ENCODE peak calls at places on chromosomes 2 and 18, in five cellular contexts. One of them, this sample, is unnamed.
A peak's percentile ranks its signal among the peaks of the same experiment; 100 is the strongest.

GRCh38 chr18:76448262-76449109 is 46.6 kb downstream of the ZNF516 start:
- DNase-seq in Peyer's patch: no peak
- DNase-seq in CD8-positive, alpha-beta T cell: peak; percentile 8
- DNase-seq in tibial nerve: no peak
- DNase-seq in right lobe of liver: no peak
- DNase-seq in this sample: no peak

GRCh38 chr2:143420313-143420712 is 291.1 kb downstream of the ARHGAP15 start:
- DNase-seq in tibial nerve: no peak
- DNase-seq in Peyer's patch: no peak
- DNase-seq in CD8-positive, alpha-beta T cell: no peak
- DNase-seq in right lobe of liver: no peak
- DNase-seq in this sample: no peak

GRCh38 chr2:240389302-240389805 is 46.1 kb upstream of the GPC1 start:
- DNase-seq in CD8-positive, alpha-beta T cell: no peak
- DNase-seq in tibial nerve: no peak
- DNase-seq in Peyer's patch: no peak
- DNase-seq in right lobe of liver: peak; percentile 37
- DNase-seq in this sample: no peak

GRCh38 chr2:233418761-233419625 is 64.7 kb downstream of the DGKD start:
- DNase-seq in right lobe of liver: no peak
- DNase-seq in Peyer's patch: peak; percentile 80
- DNase-seq in CD8-positive, alpha-beta T cell: peak; percentile 65
- DNase-seq in tibial nerve: no peak
- DNase-seq in this sample: peak; percentile 37

GRCh38 chr2:72562451-72563153 is 263.2 kb downstream of the EXOC6B start:
- DNase-seq in right lobe of liver: no peak
- DNase-seq in CD8-positive, alpha-beta T cell: no peak
- DNase-seq in Peyer's patch: no peak
- DNase-seq in tibial nerve: no peak
- DNase-seq in this sample: no peak

GRCh38 chr2:206045251-206045650 is 40.7 kb downstream of the INO80D start:
- DNase-seq in right lobe of liver: no peak
- DNase-seq in CD8-positive, alpha-beta T cell: no peak
- DNase-seq in Peyer's patch: no peak
- DNase-seq in tibial nerve: no peak
- DNase-seq in this sample: no peak

GRCh38 chr2:217978536-217979150 is 24.2 kb downstream of the TNS1 start:
- DNase-seq in right lobe of liver: no peak
- DNase-seq in tibial nerve: no peak
- DNase-seq in CD8-positive, alpha-beta T cell: no peak
- DNase-seq in Peyer's patch: no peak
- DNase-seq in this sample: no peak

GRCh38 chr2:152861349-152861942 is 143.0 kb downstream of the ARL6IP6 start:
- DNase-seq in Peyer's patch: no peak
- DNase-seq in right lobe of liver: no peak
- DNase-seq in tibial nerve: no peak
- DNase-seq in CD8-positive, alpha-beta T cell: no peak
- DNase-seq in this sample: no peak

GRCh38 chr18:3892141-3892540 is 442.2 kb downstream of the TGIF1 start:
- DNase-seq in right lobe of liver: no peak
- DNase-seq in tibial nerve: no peak
- DNase-seq in CD8-positive, alpha-beta T cell: no peak
- DNase-seq in Peyer's patch: no peak
- DNase-seq in this sample: no peak

GRCh38 chr2:240349133-240350005 is 86.1 kb upstream of the GPC1 start:
- DNase-seq in Peyer's patch: no peak
- DNase-seq in tibial nerve: no peak
- DNase-seq in right lobe of liver: no peak
- DNase-seq in CD8-positive, alpha-beta T cell: no peak
- DNase-seq in this sample: no peak

GRCh38 chr2:209495855-209496585 is 72.2 kb downstream of the MAP2 start:
- DNase-seq in tibial nerve: no peak
- DNase-seq in CD8-positive, alpha-beta T cell: no peak
- DNase-seq in right lobe of liver: no peak
- DNase-seq in Peyer's patch: no peak
- DNase-seq in this sample: no peak

GRCh38 chr2:138369856-138370255 is 131.7 kb upstream of the SPOPL start:
- DNase-seq in right lobe of liver: no peak
- DNase-seq in Peyer's patch: no peak
- DNase-seq in CD8-positive, alpha-beta T cell: no peak
- DNase-seq in tibial nerve: no peak
- DNase-seq in this sample: no peak

GRCh38 chr18:499351-500229 is 911 bp downstream of the COLEC12 start:
- DNase-seq in right lobe of liver: no peak
- DNase-seq in CD8-positive, alpha-beta T cell: no peak
- DNase-seq in Peyer's patch: no peak
- DNase-seq in tibial nerve: no peak
- DNase-seq in this sample: no peak

GRCh38 chr2:47225061-47225783 is 70.1 kb upstream of the STPG4 start:
- DNase-seq in Peyer's patch: peak; percentile 30
- DNase-seq in right lobe of liver: peak; percentile 91
- DNase-seq in tibial nerve: peak; percentile 21
- DNase-seq in CD8-positive, alpha-beta T cell: no peak
- DNase-seq in this sample: no peak

GRCh38 chr2:4020153-4020552 is 316.8 kb downstream of the DCDC2C start:
- DNase-seq in Peyer's patch: no peak
- DNase-seq in tibial nerve: no peak
- DNase-seq in right lobe of liver: no peak
- DNase-seq in CD8-positive, alpha-beta T cell: no peak
- DNase-seq in this sample: no peak

GRCh38 chr2:237863102-237863511 is 3.7 kb downstream of the RAMP1 start:
- DNase-seq in tibial nerve: no peak
- DNase-seq in CD8-positive, alpha-beta T cell: no peak
- DNase-seq in right lobe of liver: no peak
- DNase-seq in Peyer's patch: no peak
- DNase-seq in this sample: no peak

GRCh38 chr2:237864030-237864931 is 4.9 kb downstream of the RAMP1 start:
- DNase-seq in Peyer's patch: no peak
- DNase-seq in tibial nerve: no peak
- DNase-seq in CD8-positive, alpha-beta T cell: no peak
- DNase-seq in right lobe of liver: no peak
- DNase-seq in this sample: no peak

GRCh38 chr2:237861875-237862527 is 2.6 kb downstream of the RAMP1 start:
- DNase-seq in right lobe of liver: no peak
- DNase-seq in tibial nerve: no peak
- DNase-seq in CD8-positive, alpha-beta T cell: no peak
- DNase-seq in Peyer's patch: no peak
- DNase-seq in this sample: no peak

GRCh38 chr2:237863659-237864029 is 4.2 kb downstream of the RAMP1 start:
- DNase-seq in Peyer's patch: no peak
- DNase-seq in CD8-positive, alpha-beta T cell: no peak
- DNase-seq in tibial nerve: no peak
- DNase-seq in right lobe of liver: no peak
- DNase-seq in this sample: no peak

GRCh38 chr2:237862528-237862895 is 3.1 kb downstream of the RAMP1 start:
- DNase-seq in tibial nerve: no peak
- DNase-seq in Peyer's patch: no peak
- DNase-seq in right lobe of liver: no peak
- DNase-seq in CD8-positive, alpha-beta T cell: no peak
- DNase-seq in this sample: no peak
- H3K27ac ChIP-seq in tibial nerve: no peak overlapping the region
- H3K27ac ChIP-seq in Peyer's patch: no peak overlapping the region
- H3K27ac ChIP-seq in right lobe of liver: no peak overlapping the region
- H3K27ac ChIP-seq in CD8-positive, alpha-beta T cell: no peak overlapping the region
- H3K27ac ChIP-seq in this sample: no peak overlapping the region

DNA sequence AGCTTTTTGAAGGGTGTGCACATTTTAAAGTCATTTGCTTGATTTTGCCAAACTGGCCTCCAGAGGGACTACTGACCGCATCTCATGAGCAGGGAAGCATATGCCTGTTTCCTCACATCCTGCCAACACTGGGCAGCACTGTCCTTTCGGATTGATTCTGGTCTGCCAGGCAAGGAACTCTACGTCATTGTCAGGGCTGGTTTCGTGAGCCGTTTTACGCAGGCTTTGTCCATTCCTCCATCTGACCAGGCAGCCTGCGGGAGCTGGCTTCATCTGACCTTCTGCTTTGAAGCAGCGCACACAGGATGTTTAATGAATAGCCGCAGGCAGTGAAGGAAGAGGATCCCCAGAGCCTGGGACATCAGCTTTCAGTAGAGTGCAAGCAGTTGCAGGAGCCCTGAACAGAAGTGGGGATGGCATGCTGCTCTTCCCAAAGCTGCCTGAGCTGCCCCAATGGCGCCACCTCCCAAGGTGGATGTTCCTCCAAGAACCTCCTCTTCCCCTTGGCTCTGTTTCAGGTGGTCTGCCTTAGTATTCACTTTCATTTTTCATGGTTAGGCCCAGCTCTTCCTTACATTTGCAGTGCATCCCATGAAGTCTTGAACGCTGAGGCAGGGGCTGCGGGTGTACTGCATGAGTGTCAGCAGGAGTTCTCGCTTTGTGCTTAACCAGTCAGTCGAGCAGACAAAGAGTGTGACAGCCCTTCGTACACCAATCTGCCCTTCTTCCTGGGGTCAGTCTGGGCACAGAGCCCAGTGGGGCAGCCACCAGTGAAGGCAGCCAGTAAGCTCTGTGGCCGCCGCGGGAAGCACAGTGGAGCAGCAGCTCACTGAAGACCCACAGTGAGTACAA is 46.5 kb upstream of the SEMA4C start:
- DNase-seq in CD8-positive, alpha-beta T cell: no peak
- DNase-seq in Peyer's patch: no peak
- DNase-seq in tibial nerve: no peak
- DNase-seq in right lobe of liver: no peak
- DNase-seq in this sample: no peak
- TF ChIP-seq CTCF in CD8-positive, alpha-beta T cell: no peak
- TF ChIP-seq CTCF in Peyer's patch: no peak
- TF ChIP-seq CTCF in tibial nerve: no peak
- TF ChIP-seq CTCF in right lobe of liver: no peak
- TF ChIP-seq CTCF in this sample: no peak

DNA sequence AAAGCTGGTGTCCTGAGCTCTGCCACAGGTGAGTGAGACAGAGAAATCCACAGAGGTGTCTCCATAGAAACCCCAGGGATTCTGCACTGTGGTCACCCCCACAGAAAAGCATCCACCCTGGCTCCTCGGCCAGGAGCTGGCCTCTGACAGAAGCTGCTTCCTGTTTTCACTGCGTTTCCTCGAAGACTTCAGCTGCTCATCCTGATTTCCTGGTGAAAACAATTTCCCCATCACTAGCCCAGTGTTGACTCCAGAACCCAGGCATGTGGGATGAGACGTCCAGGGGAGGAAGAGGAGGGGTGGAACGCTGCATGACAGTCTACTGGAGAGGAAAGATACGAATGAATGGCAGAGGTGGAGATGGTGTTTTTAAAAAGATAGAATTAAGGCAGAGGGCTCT is 60.3 kb upstream of the GPR45 start:
- DNase-seq in CD8-positive, alpha-beta T cell: no peak
- DNase-seq in right lobe of liver: no peak
- DNase-seq in tibial nerve: no peak
- DNase-seq in Peyer's patch: no peak
- DNase-seq in this sample: no peak
- H3K27me3 ChIP-seq in CD8-positive, alpha-beta T cell: no peaks in the 10 kb centered on the region
- H3K27me3 ChIP-seq in right lobe of liver: no peaks in the 10 kb centered on the region
- H3K27me3 ChIP-seq in tibial nerve: no peaks in the 10 kb centered on the region
- H3K27me3 ChIP-seq in Peyer's patch: no peaks in the 10 kb centered on the region
- H3K27me3 ChIP-seq in this sample: peaks cover 5% of the 10 kb centered on the region

GRCh38 chr2:202149155-202149762 is 76.2 kb downstream of the KIAA2012 start:
- DNase-seq in right lobe of liver: no peak
- DNase-seq in Peyer's patch: no peak
- DNase-seq in CD8-positive, alpha-beta T cell: no peak
- DNase-seq in tibial nerve: peak; percentile 29
- DNase-seq in this sample: no peak
- H3K27ac ChIP-seq in right lobe of liver: no peak overlapping the region
- H3K27ac ChIP-seq in Peyer's patch: no peak overlapping the region
- H3K27ac ChIP-seq in CD8-positive, alpha-beta T cell: no peak overlapping the region
- H3K27ac ChIP-seq in tibial nerve: peak overlapping the region; percentile 37
- H3K27ac ChIP-seq in this sample: no peak overlapping the region

GRCh38 chr2:130372055-130372832 is 16.4 kb downstream of the PTPN18 start:
- DNase-seq in tibial nerve: peak; percentile 83
- DNase-seq in right lobe of liver: peak; percentile 85
- DNase-seq in Peyer's patch: peak; percentile 87
- DNase-seq in CD8-positive, alpha-beta T cell: peak; percentile 76
- DNase-seq in this sample: peak; percentile 71

GRCh38 chr2:130374587-130375290 is 18.9 kb downstream of the PTPN18 start:
- DNase-seq in right lobe of liver: no peak
- DNase-seq in Peyer's patch: no peak
- DNase-seq in CD8-positive, alpha-beta T cell: no peak
- DNase-seq in tibial nerve: no peak
- DNase-seq in this sample: no peak

GRCh38 chr2:130371723-130372054 is 15.8 kb downstream of the PTPN18 start:
- DNase-seq in right lobe of liver: peak; percentile 60
- DNase-seq in Peyer's patch: peak; percentile 56
- DNase-seq in tibial nerve: no peak
- DNase-seq in CD8-positive, alpha-beta T cell: no peak
- DNase-seq in this sample: no peak

GRCh38 chr2:130373808-130374365 is 18.0 kb downstream of the PTPN18 start:
- DNase-seq in CD8-positive, alpha-beta T cell: no peak
- DNase-seq in right lobe of liver: no peak
- DNase-seq in Peyer's patch: no peak
- DNase-seq in tibial nerve: no peak
- DNase-seq in this sample: no peak

GRCh38 chr2:130372833-130373807 is 17.3 kb downstream of the PTPN18 start:
- DNase-seq in right lobe of liver: no peak
- DNase-seq in tibial nerve: no peak
- DNase-seq in CD8-positive, alpha-beta T cell: no peak
- DNase-seq in Peyer's patch: no peak
- DNase-seq in this sample: no peak
- TF ChIP-seq CTCF in right lobe of liver: no peak
- TF ChIP-seq CTCF in tibial nerve: no peak
- TF ChIP-seq CTCF in CD8-positive, alpha-beta T cell: no peak
- TF ChIP-seq CTCF in Peyer's patch: no peak
- TF ChIP-seq CTCF in this sample: no peak

GRCh38 chr2:102678442-102678841 is 59.1 kb downstream of the SLC9A2 start:
- DNase-seq in CD8-positive, alpha-beta T cell: no peak
- DNase-seq in Peyer's patch: no peak
- DNase-seq in right lobe of liver: no peak
- DNase-seq in tibial nerve: no peak
- DNase-seq in this sample: no peak
- H3K27me3 ChIP-seq in CD8-positive, alpha-beta T cell: no peaks in the 10 kb centered on the region
- H3K27me3 ChIP-seq in Peyer's patch: no peaks in the 10 kb centered on the region
- H3K27me3 ChIP-seq in right lobe of liver: no peaks in the 10 kb centered on the region
- H3K27me3 ChIP-seq in tibial nerve: no peaks in the 10 kb centered on the region
- H3K27me3 ChIP-seq in this sample: no peaks in the 10 kb centered on the region

This sample was measured in CD4-positive, alpha-beta T cell.